ENCODE peak calls at places on chromosome 16, in seven cellular contexts. L, P, W, S, Z, V and O are unnamed samples.

GRCh38 chr16:369866-370436 is 387 bp downstream of the MRPL28 start:
- DNase-seq in Z (no peak), S (no peak), W (peak; percentile 26), V (no peak), L (peak; percentile 18), P (no peak), O (no peak)

GRCh38 chr16:66391726-66392670 is 25.5 kb downstream of the CDH5 start:
- DNase-seq in L (no peak), P (no peak), Z (no peak), W (no peak), S (no peak), V (no peak), O (no peak)

GRCh38 chr16:82386771-82387170 is 216.7 kb upstream of the MPHOSPH6 start:
- DNase-seq in Z (no peak), L (no peak), V (no peak), W (no peak), P (no peak), S (no peak), O (no peak)

GRCh38 chr16:23145608-23146007 is 3.6 kb downstream of the USP31 start:
- DNase-seq in S (no peak), W (peak; percentile 61), Z (no peak), V (no peak), P (no peak), L (peak; percentile 73), O (no peak)

GRCh38 chr16:71357681-71358080 is 842 bp upstream of the CALB2 start:
- DNase-seq in L (no peak), V (no peak), W (no peak), P (no peak), Z (no peak), S (no peak), O (no peak)

GRCh38 chr16:69351309-69352027 is at the start of gene TMED6:
- DNase-seq in Z (no peak), S (no peak), L (no peak), W (no peak), V (no peak), P (no peak), O (no peak)

GRCh38 chr16:57482845-57483545 is 3.3 kb downstream of the DOK4 start:
- DNase-seq in W (no peak), P (no peak), V (no peak), Z (no peak), S (no peak), L (no peak), O (no peak)

GRCh38 chr16:25228372-25228771 is 11.6 kb downstream of the AQP8 start:
- DNase-seq in S (no peak), P (no peak), Z (no peak), V (no peak), L (no peak), W (no peak), O (no peak)

GRCh38 chr16:13338044-13338443 is 436.6 kb downstream of the SHISA9 start:
- DNase-seq in Z (no peak), L (no peak), W (no peak), P (no peak), V (no peak), S (no peak), O (no peak)

GRCh38 chr16:78925071-78925714 is 675.3 kb downstream of the MAF start:
- DNase-seq in V (peak; percentile 16), Z (peak; percentile 16), L (no peak), S (no peak), P (no peak), W (peak; percentile 4), O (no peak)

GRCh38 chr16:24976971-24977672 is 38.0 kb downstream of the ARHGAP17 start:
- DNase-seq in V (no peak), Z (no peak), W (no peak), P (no peak), L (no peak), S (no peak), O (no peak)

GRCh38 chr16:56950881-56951771 is 10.6 kb upstream of the CETP start:
- DNase-seq in P (peak; percentile 17), W (peak; percentile 56), L (peak; percentile 42), Z (peak; percentile 60), S (no peak), V (peak; percentile 26), O (no peak)

GRCh38 chr16:55542459-55543082 is 23.9 kb upstream of the CAPNS2 start:
- DNase-seq in L (peak; percentile 78), P (no peak), Z (no peak), V (no peak), W (peak; percentile 54), S (no peak), O (no peak)

GRCh38 chr16:70467113-70467512 is 12.7 kb downstream of the FCSK start:
- DNase-seq in S (no peak), P (no peak), W (no peak), V (no peak), L (no peak), Z (no peak), O (no peak)

GRCh38 chr16:56347166-56347565 is 78.2 kb downstream of the AMFR start:
- DNase-seq in Z (no peak), P (no peak), W (no peak), V (no peak), L (no peak), S (no peak), O (no peak)

GRCh38 chr16:29675811-29676643 is 3.0 kb upstream of the QPRT start:
- DNase-seq in S (no peak), V (no peak), W (peak; percentile 52), Z (peak; percentile 37), L (no peak), P (no peak), O (no peak)

GRCh38 chr16:2385441-2385840 is 43.8 kb upstream of the CCNF start:
- DNase-seq in W (no peak), P (no peak), Z (no peak), S (no peak), L (no peak), V (no peak), O (no peak)

GRCh38 chr16:54846761-54847160 is 83.9 kb upstream of the IRX5 start:
- DNase-seq in Z (no peak), S (no peak), V (no peak), L (no peak), W (no peak), P (no peak), O (no peak)

GRCh38 chr16:26963109-26963508 is 103.6 kb upstream of the C16orf82 start:
- DNase-seq in W (peak; percentile 34), V (no peak), Z (no peak), P (no peak), L (no peak), S (no peak), O (no peak)

GRCh38 chr16:83137326-83137770 is 510.6 kb downstream of the CDH13 start:
- DNase-seq in V (no peak), S (no peak), Z (no peak), L (peak; percentile 87), W (peak; percentile 92), P (no peak), O (no peak)

GRCh38 chr16:16150117-16150877 is 73.0 kb downstream of the ABCC6 start:
- DNase-seq in L (peak; percentile 59), S (no peak), Z (no peak), V (peak; percentile 75), W (peak; percentile 34), P (no peak), O (peak; percentile 14)

GRCh38 chr16:53457670-53458069 is 23.4 kb downstream of the RBL2 start:
- DNase-seq in L (peak; percentile 15), S (no peak), Z (no peak), V (no peak), P (no peak), W (no peak), O (no peak)

GRCh38 chr16:28136751-28137434 is 73.4 kb upstream of the GSG1L start:
- DNase-seq in V (no peak), P (no peak), Z (no peak), S (no peak), W (peak; percentile 32), L (no peak), O (no peak)

GRCh38 chr16:79047337-79047736 is 553.2 kb downstream of the MAF start:
- DNase-seq in W (no peak), P (no peak), L (no peak), V (no peak), Z (peak; percentile 12), S (no peak), O (no peak)

GRCh38 chr16:85683363-85683762 is 5.4 kb downstream of the GINS2 start:
- DNase-seq in W (no peak), V (no peak), Z (no peak), S (no peak), P (no peak), L (no peak), O (no peak)

GRCh38 chr16:12907670-12908233 is 6.4 kb downstream of the SHISA9 start:
- DNase-seq in Z (no peak), P (no peak), V (no peak), S (no peak), W (no peak), L (no peak), O (no peak)

GRCh38 chr16:81261049-81261648 is 22.7 kb downstream of the BCO1 start:
- DNase-seq in L (no peak), W (peak; percentile 21), V (no peak), Z (peak; percentile 52), P (no peak), S (no peak), O (no peak)
- TF ChIP-seq CTCF in L (peak; percentile 71), W (peak; percentile 78), V (peak; percentile 28), Z (peak; percentile 61), P (peak; percentile 45), S (peak; percentile 27), O (no peak)

DNA sequence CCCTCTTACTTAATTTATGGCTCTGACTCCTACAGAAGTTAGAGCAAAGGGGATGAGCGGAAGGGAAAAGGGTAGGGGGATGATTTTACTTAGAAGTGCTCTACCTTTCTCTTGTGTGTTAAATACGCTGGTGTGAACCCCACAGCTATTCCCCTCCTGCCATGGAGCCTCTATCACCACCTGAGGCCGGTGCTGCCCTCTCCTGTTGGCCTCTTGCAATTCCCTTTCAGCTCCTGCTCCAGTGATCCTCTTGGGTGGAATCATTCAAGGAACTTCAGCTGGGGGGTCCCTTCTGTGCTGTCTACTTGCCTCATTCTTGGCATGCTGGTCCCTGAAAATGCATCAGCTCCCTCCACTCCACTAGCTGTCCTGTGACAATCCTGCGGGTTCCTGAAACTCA is 41.8 kb upstream of the CDH8 start:
- DNase-seq in P (no peak), W (no peak), S (no peak), L (no peak), Z (no peak), V (no peak), O (no peak)
- TF ChIP-seq CTCF in P (peak; percentile 57), W (no peak), S (no peak), L (peak; percentile 27), Z (no peak), V (no peak), O (no peak)

GRCh38 chr16:88309905-88310259 is 72.9 kb upstream of the ZNF469 start:
- DNase-seq in S (no peak), W (no peak), Z (no peak), P (no peak), V (no peak), L (no peak), O (no peak)
- TF ChIP-seq CTCF in S (no peak), W (peak; percentile 31), Z (no peak), P (no peak), V (no peak), L (peak; percentile 27), O (no peak)

DNA sequence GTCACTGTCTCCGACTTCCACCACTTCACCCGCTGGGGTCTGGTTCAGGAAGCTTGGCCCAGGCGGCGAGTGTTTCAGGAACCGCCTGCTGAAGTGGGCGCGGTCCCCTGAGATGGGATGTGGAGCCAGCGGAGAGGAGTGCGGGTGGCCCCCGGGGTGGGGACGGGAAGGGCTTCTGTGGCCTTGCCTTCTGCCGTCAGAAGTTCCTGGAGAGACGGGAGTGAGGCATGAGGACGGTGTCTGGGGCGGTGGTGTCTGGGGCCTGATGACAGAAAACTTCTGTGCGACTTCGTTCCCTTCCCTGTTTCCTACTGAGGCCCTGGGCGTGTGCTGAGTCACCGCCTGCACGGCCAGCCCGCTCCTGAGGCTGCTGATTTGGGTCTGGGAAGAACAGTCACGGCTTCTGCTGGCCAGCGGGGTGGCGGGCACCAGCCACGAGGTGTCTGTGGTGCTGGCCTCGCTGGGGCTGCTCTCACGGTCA is 12.3 kb upstream of the NLRC3 start:
- DNase-seq in W (peak; percentile 37), P (no peak), Z (no peak), V (no peak), S (no peak), L (no peak), O (no peak)
- TF ChIP-seq CTCF in W (no peak), P (no peak), Z (no peak), V (no peak), S (no peak), L (no peak), O (no peak)